ENCODE peak calls at places on chromosomes 16 and 17, in five cellular contexts. X is fibroblast of the aortic adventitia, F is lung, P is H9, A is AG04449. R is an unnamed sample.

GRCh38 chr16:84607694-84608093 is 10.2 kb downstream of the COTL1 start:
- DNase-seq in X (no peak), F (no peak), P (no peak), A (no peak), R (no peak)

GRCh38 chr17:48002920-48003685 is 32.2 kb downstream of the CDK5RAP3 start:
- DNase-seq in X (no peak), F (no peak), P (peak), A (no peak), R (no peak)

GRCh38 chr17:29205047-29205446 is 24.8 kb upstream of the MYO18A start:
- DNase-seq in X (peak), F (no peak), P (no peak), A (no peak), R (no peak)

GRCh38 chr16:4814542-4815173 is 12.2 kb upstream of the ROGDI start:
- DNase-seq in X (no peak), F (no peak), P (no peak), A (no peak), R (no peak)

GRCh38 chr16:67400901-67401300 is 7.6 kb upstream of the TPPP3 start:
- DNase-seq in X (no peak), F (no peak), P (no peak), A (no peak), R (no peak)

GRCh38 chr17:8574687-8575086 is 55.8 kb downstream of the MYH10 start:
- DNase-seq in X (peak), F (no peak), P (no peak), A (no peak), R (no peak)

GRCh38 chr17:71180801-71181385 is 939.9 kb upstream of the SOX9 start:
- DNase-seq in X (no peak), F (no peak), P (no peak), A (no peak), R (no peak)

GRCh38 chr17:36722121-36722902 is 120.9 kb downstream of the MRM1 start:
- DNase-seq in X (peak), F (peak), P (peak), A (no peak), R (peak)

GRCh38 chr16:75333770-75334169 is 82.3 kb upstream of the BCAR1 start:
- DNase-seq in X (no peak), F (no peak), P (no peak), A (no peak), R (no peak)

GRCh38 chr17:7886227-7887037 is 2.2 kb upstream of the CHD3 start:
- DNase-seq in X (peak), F (peak), P (peak), A (no peak), R (no peak)

GRCh38 chr16:57527610-57528360 is 8.6 kb downstream of the CCDC102A start:
- DNase-seq in X (no peak), F (no peak), P (no peak), A (no peak), R (no peak)

GRCh38 chr17:1644493-1645206 is 882 bp downstream of the SCARF1 start:
- DNase-seq in X (peak), F (no peak), P (no peak), A (no peak), R (no peak)

GRCh38 chr17:42559076-42559475 is 2.9 kb upstream of the COASY start:
- DNase-seq in X (no peak), F (peak), P (no peak), A (no peak), R (no peak)

GRCh38 chr16:71344315-71344905 is 14.1 kb upstream of the CALB2 start:
- DNase-seq in X (no peak), F (no peak), P (no peak), A (no peak), R (no peak)

GRCh38 chr16:55297062-55297909 is 26.7 kb upstream of the IRX6 start:
- DNase-seq in X (peak), F (no peak), P (no peak), A (no peak), R (no peak)

GRCh38 chr16:17724242-17724898 is 253.6 kb upstream of the XYLT1 start:
- DNase-seq in X (peak), F (no peak), P (no peak), A (peak), R (peak)

GRCh38 chr17:66849136-66849655 is 14.3 kb downstream of the CACNG5 start:
- DNase-seq in X (no peak), F (no peak), P (no peak), A (no peak), R (no peak)

GRCh38 chr16:24568392-24568791 is 29.0 kb downstream of the RBBP6 start:
- DNase-seq in X (peak), F (no peak), P (no peak), A (no peak), R (no peak)

GRCh38 chr17:3003401-3004149 is 59.8 kb downstream of the OR1D5 start:
- DNase-seq in X (no peak), F (peak), P (no peak), A (no peak), R (no peak)

GRCh38 chr17:42188749-42189650 is 3.7 kb upstream of the HCRT start:
- DNase-seq in X (no peak), F (no peak), P (no peak), A (no peak), R (no peak)

GRCh38 chr16:4306439-4307214 is 9.2 kb upstream of the GLIS2 start:
- DNase-seq in X (no peak), F (no peak), P (peak), A (no peak), R (no peak)

GRCh38 chr17:42796066-42796758 is 2.3 kb downstream of the COA3 start:
- DNase-seq in X (no peak), F (no peak), P (no peak), A (no peak), R (no peak)

GRCh38 chr16:85162478-85163277 is 50.4 kb upstream of the CIBAR2 start:
- DNase-seq in X (peak), F (no peak), P (no peak), A (no peak), R (peak)

GRCh38 chr17:35373984-35374765 is 754 bp upstream of the SLFN11 start:
- DNase-seq in X (peak), F (peak), P (peak), A (no peak), R (peak)

GRCh38 chr16:31356566-31357323 is 1.8 kb downstream of the ITGAX start:
- DNase-seq in X (no peak), F (no peak), P (peak), A (no peak), R (no peak)

GRCh38 chr17:81991684-81992513 is 14.5 kb downstream of the ASPSCR1 start:
- DNase-seq in X (peak), F (peak), P (peak), A (no peak), R (no peak)

GRCh38 chr16:13833510-13833909 is 86.4 kb upstream of the ERCC4 start:
- DNase-seq in X (no peak), F (no peak), P (no peak), A (no peak), R (no peak)

GRCh38 chr17:39800540-39800939 is 62.8 kb downstream of the GRB7 start:
- DNase-seq in X (no peak), F (no peak), P (no peak), A (no peak), R (no peak)

GRCh38 chr17:76246080-76247066 is 6.1 kb upstream of the RNF157 start:
- DNase-seq in X (peak), F (no peak), P (no peak), A (no peak), R (no peak)

GRCh38 chr17:15321556-15322250 is 19.7 kb downstream of the TEKT3 start:
- DNase-seq in X (peak), F (no peak), P (no peak), A (no peak), R (no peak)

DNA sequence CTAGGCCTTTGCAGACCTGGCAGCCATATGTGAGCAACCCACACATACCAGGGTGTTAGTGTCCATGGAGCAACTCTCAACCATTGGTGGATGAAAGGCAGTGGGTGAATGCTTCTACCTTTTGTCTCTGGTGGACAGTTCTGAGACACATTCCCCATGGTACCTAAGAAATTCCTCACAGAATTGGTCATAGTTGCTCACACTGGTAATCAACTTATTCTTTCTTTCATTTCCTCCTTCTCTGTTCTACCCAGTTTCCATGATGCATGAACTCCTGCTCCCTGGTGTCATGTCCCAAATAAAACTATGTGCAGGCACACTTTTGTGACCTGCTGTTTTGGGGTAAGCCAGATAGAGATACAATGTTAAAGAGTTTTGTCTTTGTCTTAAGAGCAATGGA is 33.2 kb upstream of the MPHOSPH6 start:
- DNase-seq in X (no peak), F (no peak), P (no peak), A (no peak), R (no peak)
- TF ChIP-seq CTCF in X (no peak), F (no peak), P (no peak), A (no peak), R (no peak)

DNA sequence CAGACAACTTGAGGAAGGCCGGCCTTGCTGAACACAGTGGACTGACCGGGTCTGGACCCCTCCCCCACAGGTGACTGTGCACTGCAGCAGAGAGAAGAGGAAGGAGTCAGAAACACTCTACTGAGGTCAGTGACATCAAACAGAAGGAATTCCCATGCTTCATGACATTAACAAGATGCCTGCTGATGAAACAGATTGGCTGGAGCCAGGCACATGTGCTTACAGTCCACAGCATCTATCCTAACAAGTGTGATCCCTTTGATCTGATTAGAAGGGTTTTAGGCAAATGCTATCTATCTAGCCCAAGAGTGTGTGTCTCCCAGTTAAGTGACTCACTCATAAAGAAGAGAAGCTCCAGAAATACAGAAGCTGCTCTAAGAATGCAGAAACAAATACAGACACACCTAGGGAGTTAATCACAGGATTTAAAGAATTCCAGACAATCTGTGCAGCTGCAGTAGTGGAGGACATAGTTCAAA is 90.2 kb downstream of the SYCE1L start:
- DNase-seq in X (peak), F (no peak), P (no peak), A (no peak), R (no peak)
- TF ChIP-seq CTCF in X (no peak), F (no peak), P (no peak), A (no peak), R (no peak)

DNA sequence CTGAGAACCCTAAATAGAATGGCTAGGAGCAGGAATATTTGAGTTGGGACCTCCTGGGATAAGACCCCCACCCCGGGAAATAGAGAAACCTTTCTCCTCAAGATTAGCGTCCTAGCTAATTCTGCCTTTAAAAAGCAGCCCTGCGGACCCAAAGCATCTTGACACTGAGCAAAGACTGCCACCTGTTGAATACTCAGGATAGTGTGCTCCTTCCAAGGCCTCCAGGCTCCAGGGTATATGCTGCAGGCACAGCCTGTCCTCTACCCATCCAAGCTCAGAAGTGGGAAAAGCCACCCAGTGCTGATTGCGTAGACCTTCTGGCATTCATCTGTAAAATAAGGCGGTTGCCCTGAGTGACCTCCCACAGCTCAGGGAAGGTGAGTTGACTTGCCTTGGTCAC is 456.2 kb upstream of the DYNLRB2 start:
- DNase-seq in X (peak), F (no peak), P (peak), A (no peak), R (no peak)
- TF ChIP-seq CTCF in X (no peak), F (peak), P (peak), A (peak), R (peak)

GRCh38 chr16:48271728-48272127 is 24.4 kb upstream of the ABCC11 start:
- DNase-seq in X (peak), F (no peak), P (no peak), A (peak), R (no peak)
- TF ChIP-seq CTCF in X (peak), F (no peak), P (no peak), A (no peak), R (peak)

DNA sequence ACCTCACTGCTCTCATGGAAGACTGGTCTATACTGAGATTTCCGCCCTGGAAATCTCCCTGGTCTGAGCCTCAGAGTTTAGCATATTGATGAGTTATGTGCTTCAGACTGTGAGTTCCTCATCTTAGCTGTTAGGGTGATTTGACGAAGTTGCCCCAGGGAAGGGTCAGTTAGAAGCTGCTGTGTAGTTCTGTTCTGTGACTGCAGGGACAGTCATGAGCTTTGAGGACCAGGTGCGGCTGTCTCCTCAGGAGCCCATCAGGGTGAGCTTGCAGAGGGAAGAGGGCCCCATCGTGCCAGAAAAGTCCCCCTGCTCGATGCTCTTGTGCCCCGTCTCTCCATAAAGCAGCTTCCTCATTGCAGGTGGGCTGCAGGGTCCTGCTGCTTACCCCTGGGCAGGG is 28.3 kb upstream of the IL17C start:
- DNase-seq in X (no peak), F (no peak), P (peak), A (no peak), R (no peak)
- TF ChIP-seq CTCF in X (peak), F (no peak), P (peak), A (no peak), R (no peak)

R was measured in AG09319.